ENCODE peak calls at places on chromosomes 1 and 21, in seven cellular contexts. H, A, C, M, B, N and J are unnamed samples.

GRCh38 chr1:178874966-178875365 is 4.1 kb upstream of the ANGPTL1 start:
- DNase-seq in H (no peak), A (no peak), C (no peak), M (no peak), B (no peak), N (no peak), J (no peak)

GRCh38 chr1:165738794-165739193 is 29.9 kb downstream of the TMCO1 start:
- DNase-seq in H (no peak), A (no peak), C (no peak), M (no peak), B (no peak), N (no peak), J (no peak)

GRCh38 chr1:204445860-204446412 is 34.3 kb upstream of the PPP1R15B start:
- DNase-seq in H (no peak), A (peak; percentile 54), C (peak; percentile 89), M (peak; percentile 97), B (peak; percentile 27), N (peak; percentile 36), J (peak; percentile 84)

GRCh38 chr1:230365723-230366307 is 60.3 kb downstream of the PGBD5 start:
- DNase-seq in H (no peak), A (no peak), C (no peak), M (no peak), B (no peak), N (no peak), J (peak; percentile 26)

GRCh38 chr1:162892916-162893714 is 32.1 kb upstream of the CCDC190 start:
- DNase-seq in H (no peak), A (no peak), C (no peak), M (no peak), B (peak; percentile 55), N (peak; percentile 54), J (peak; percentile 71)

GRCh38 chr1:196608401-196609113 is at the start of gene KCNT2:
- DNase-seq in H (peak; percentile 93), A (peak; percentile 94), C (peak; percentile 98), M (no peak), B (peak; percentile 29), N (peak; percentile 88), J (peak; percentile 99)

GRCh38 chr1:228500143-228500736 is 13.1 kb downstream of the RNF187 start:
- DNase-seq in H (no peak), A (no peak), C (no peak), M (no peak), B (no peak), N (no peak), J (no peak)

GRCh38 chr1:115837762-115838421 is 3.0 kb downstream of the NHLH2 start:
- DNase-seq in H (no peak), A (no peak), C (peak; percentile 63), M (no peak), B (no peak), N (no peak), J (peak; percentile 65)

GRCh38 chr1:168554603-168555520 is 11.1 kb upstream of the XCL2 start:
- DNase-seq in H (no peak), A (no peak), C (no peak), M (no peak), B (no peak), N (no peak), J (no peak)

GRCh38 chr1:46174448-46175231 is at the start of gene TSPAN1:
- DNase-seq in H (no peak), A (no peak), C (no peak), M (no peak), B (peak; percentile 45), N (peak; percentile 72), J (peak; percentile 43)

GRCh38 chr1:12059722-12060464 is 3.2 kb upstream of the TNFRSF8 start:
- DNase-seq in H (no peak), A (no peak), C (no peak), M (no peak), B (no peak), N (no peak), J (no peak)

GRCh38 chr1:84450916-84451315 is 28.1 kb upstream of the RPF1 start:
- DNase-seq in H (no peak), A (no peak), C (no peak), M (peak; percentile 7), B (peak; percentile 32), N (no peak), J (no peak)

GRCh38 chr1:1047407-1047806 is 26.7 kb downstream of the RNF223 start:
- DNase-seq in H (no peak), A (no peak), C (no peak), M (no peak), B (no peak), N (no peak), J (no peak)

GRCh38 chr21:34126691-34127090 is 53.3 kb downstream of the MRPS6 start:
- DNase-seq in H (no peak), A (no peak), C (no peak), M (no peak), B (peak; percentile 85), N (peak; percentile 38), J (no peak)

GRCh38 chr21:45376459-45377324 is 28.3 kb upstream of the COL18A1 start:
- DNase-seq in H (no peak), A (no peak), C (no peak), M (no peak), B (no peak), N (peak; percentile 50), J (no peak)

GRCh38 chr1:109383087-109383779 is 14.5 kb downstream of the SORT1 start:
- DNase-seq in H (no peak), A (no peak), C (peak; percentile 40), M (peak; percentile 10), B (no peak), N (no peak), J (peak; percentile 91)

GRCh38 chr21:16678479-16678878 is 834.4 kb upstream of the CXADR start:
- DNase-seq in H (no peak), A (no peak), C (no peak), M (no peak), B (no peak), N (no peak), J (no peak)

GRCh38 chr21:31326478-31327247 is 17.4 kb downstream of the TIAM1 start:
- DNase-seq in H (no peak), A (no peak), C (no peak), M (no peak), B (no peak), N (no peak), J (no peak)

GRCh38 chr1:10171995-10172669 is 38.2 kb upstream of the KIF1B start:
- DNase-seq in H (no peak), A (no peak), C (no peak), M (no peak), B (no peak), N (no peak), J (no peak)

GRCh38 chr1:201266774-201267173 is 16.5 kb upstream of the PKP1 start:
- DNase-seq in H (no peak), A (no peak), C (peak; percentile 1), M (no peak), B (peak; percentile 95), N (peak; percentile 58), J (no peak)

GRCh38 chr1:109479311-109479710 is 4.4 kb upstream of the ATXN7L2 start:
- DNase-seq in H (no peak), A (no peak), C (peak; percentile 24), M (no peak), B (no peak), N (no peak), J (no peak)

GRCh38 chr21:44579833-44580144 is 615 bp downstream of the KRTAP10-5 start:
- DNase-seq in H (no peak), A (no peak), C (peak; percentile 23), M (no peak), B (no peak), N (no peak), J (no peak)

GRCh38 chr1:170146861-170147260 is 1.1 kb downstream of the NTMT2 start:
- DNase-seq in H (no peak), A (no peak), C (no peak), M (no peak), B (no peak), N (no peak), J (no peak)
- H3K27ac ChIP-seq in H (no peak overlapping the region), A (no peak overlapping the region), C (no peak overlapping the region), M (peak overlapping the region; percentile 6), B (no peak overlapping the region), N (no peak overlapping the region), J (no peak overlapping the region)

GRCh38 chr1:232226197-232226681 is 403.7 kb downstream of the SIPA1L2 start:
- DNase-seq in H (peak; percentile 31), A (peak; percentile 68), C (peak; percentile 81), M (no peak), B (peak; percentile 83), N (peak; percentile 79), J (peak; percentile 89)
- H3K27me3 ChIP-seq in H (no peaks in the 10 kb centered on the region), A (peaks cover 48% of the 10 kb centered on the region), C (peaks cover 31% of the 10 kb centered on the region), M (no peaks in the 10 kb centered on the region), B (no peaks in the 10 kb centered on the region), N (no peaks in the 10 kb centered on the region), J (no peaks in the 10 kb centered on the region)

GRCh38 chr1:57752847-57753246 is 329.0 kb upstream of the DAB1 start:
- DNase-seq in H (no peak), A (no peak), C (no peak), M (no peak), B (no peak), N (no peak), J (no peak)

GRCh38 chr1:57747818-57748217 is 324.0 kb upstream of the DAB1 start:
- DNase-seq in H (no peak), A (no peak), C (no peak), M (no peak), B (no peak), N (no peak), J (no peak)

GRCh38 chr1:57748696-57749095 is 324.8 kb upstream of the DAB1 start:
- DNase-seq in H (no peak), A (no peak), C (no peak), M (no peak), B (no peak), N (no peak), J (no peak)
- H2BK5ac ChIP-seq in H (no peak overlapping the region), A (no peak overlapping the region), C (no peak overlapping the region), M (no peak overlapping the region), B (no peak overlapping the region), N (no peak overlapping the region), J (no peak overlapping the region)

GRCh38 chr1:24721533-24721932 is 23.7 kb upstream of the CLIC4 start:
- DNase-seq in H (no peak), A (no peak), C (no peak), M (no peak), B (no peak), N (no peak), J (no peak)

GRCh38 chr1:24726741-24727140 is 18.5 kb upstream of the CLIC4 start:
- DNase-seq in H (no peak), A (no peak), C (no peak), M (no peak), B (no peak), N (no peak), J (no peak)

GRCh38 chr1:24724345-24725208 is 20.7 kb upstream of the CLIC4 start:
- DNase-seq in H (no peak), A (no peak), C (peak; percentile 80), M (peak; percentile 88), B (peak; percentile 84), N (peak; percentile 87), J (peak; percentile 93)

GRCh38 chr1:24727490-24728214 is 17.6 kb upstream of the CLIC4 start:
- DNase-seq in H (no peak), A (no peak), C (no peak), M (peak; percentile 72), B (peak; percentile 93), N (peak; percentile 99), J (no peak)

DNA sequence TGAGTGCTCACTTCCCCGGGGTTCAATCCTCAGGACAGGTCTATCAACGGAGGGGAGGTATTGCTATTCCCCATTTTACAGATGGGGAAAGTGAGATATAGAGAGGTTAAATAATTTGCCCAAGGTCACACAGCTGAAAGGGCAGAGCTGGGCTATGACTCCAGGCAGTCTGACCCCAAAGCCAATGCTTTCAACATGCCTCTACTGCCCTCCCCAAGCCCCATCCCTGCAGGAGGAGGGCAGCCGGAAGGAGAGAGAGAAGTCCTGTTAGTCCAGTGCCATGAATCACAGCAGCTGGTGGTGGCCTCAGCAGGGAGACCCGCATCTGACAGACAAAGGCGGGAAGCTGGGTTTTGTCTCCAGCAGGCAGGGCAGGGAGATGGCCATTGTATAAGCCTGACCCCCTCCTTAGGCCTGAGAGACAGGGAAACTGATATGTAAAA is 20.0 kb upstream of the CLIC4 start:
- DNase-seq in H (no peak), A (peak; percentile 59), C (peak; percentile 84), M (peak; percentile 96), B (peak; percentile 54), N (peak; percentile 85), J (peak; percentile 97)
- H3K27ac ChIP-seq in H (peak overlapping the region; percentile 58), A (peak overlapping the region; percentile 39), C (peak overlapping the region; percentile 22), M (peak overlapping the region; percentile 84), B (peak overlapping the region; percentile 86), N (peak overlapping the region; percentile 85), J (peak overlapping the region; percentile 90)